ENCODE peak calls at places on chromosomes 12 and 14, in seven cellular contexts. One of them, this sample, is unnamed.

GRCh38 chr12:42213954-42214426 is 24.1 kb downstream of the YAF2 start:
- DNase-seq in foreskin fibroblast: peak
- DNase-seq in astrocyte of the cerebellum: peak
- DNase-seq in tibial artery: peak
- DNase-seq in lower lobe of right lung: peak
- DNase-seq in cardiac muscle cell: peak
- DNase-seq in cardiac fibroblast: peak
- DNase-seq in this sample: no peak

GRCh38 chr14:92654206-92654901 is 94.1 kb downstream of the LGMN start:
- DNase-seq in foreskin fibroblast: no peak
- DNase-seq in astrocyte of the cerebellum: no peak
- DNase-seq in tibial artery: no peak
- DNase-seq in lower lobe of right lung: no peak
- DNase-seq in cardiac muscle cell: no peak
- DNase-seq in cardiac fibroblast: no peak
- DNase-seq in this sample: no peak

GRCh38 chr14:85129907-85130306 is 400.0 kb upstream of the FLRT2 start:
- DNase-seq in foreskin fibroblast: no peak
- DNase-seq in astrocyte of the cerebellum: no peak
- DNase-seq in tibial artery: no peak
- DNase-seq in lower lobe of right lung: no peak
- DNase-seq in cardiac muscle cell: no peak
- DNase-seq in cardiac fibroblast: no peak
- DNase-seq in this sample: no peak

GRCh38 chr12:119180380-119181040 is 1.8 kb downstream of the HSPB8 start:
- DNase-seq in foreskin fibroblast: no peak
- DNase-seq in astrocyte of the cerebellum: no peak
- DNase-seq in tibial artery: peak
- DNase-seq in lower lobe of right lung: no peak
- DNase-seq in cardiac muscle cell: peak
- DNase-seq in cardiac fibroblast: peak
- DNase-seq in this sample: peak

GRCh38 chr12:111429760-111430417 is 24.2 kb downstream of the SH2B3 start:
- DNase-seq in foreskin fibroblast: no peak
- DNase-seq in astrocyte of the cerebellum: no peak
- DNase-seq in tibial artery: no peak
- DNase-seq in lower lobe of right lung: no peak
- DNase-seq in cardiac muscle cell: no peak
- DNase-seq in cardiac fibroblast: no peak
- DNase-seq in this sample: no peak

GRCh38 chr12:124381454-124382207 is 86.7 kb downstream of the RFLNA start:
- DNase-seq in foreskin fibroblast: no peak
- DNase-seq in astrocyte of the cerebellum: no peak
- DNase-seq in tibial artery: peak
- DNase-seq in lower lobe of right lung: peak
- DNase-seq in cardiac muscle cell: no peak
- DNase-seq in cardiac fibroblast: peak
- DNase-seq in this sample: peak

GRCh38 chr12:116675339-116676107 is 62.3 kb downstream of the SPRING1 start:
- DNase-seq in foreskin fibroblast: no peak
- DNase-seq in astrocyte of the cerebellum: no peak
- DNase-seq in tibial artery: no peak
- DNase-seq in lower lobe of right lung: no peak
- DNase-seq in cardiac muscle cell: no peak
- DNase-seq in cardiac fibroblast: no peak
- DNase-seq in this sample: no peak

GRCh38 chr12:108622921-108623514 is 10.7 kb downstream of the SELPLG start:
- DNase-seq in foreskin fibroblast: no peak
- DNase-seq in astrocyte of the cerebellum: no peak
- DNase-seq in tibial artery: no peak
- DNase-seq in lower lobe of right lung: peak
- DNase-seq in cardiac muscle cell: no peak
- DNase-seq in cardiac fibroblast: no peak
- DNase-seq in this sample: no peak

GRCh38 chr12:126952106-126953007 is 1314.6 kb upstream of the TMEM132C start:
- DNase-seq in foreskin fibroblast: no peak
- DNase-seq in astrocyte of the cerebellum: no peak
- DNase-seq in tibial artery: no peak
- DNase-seq in lower lobe of right lung: no peak
- DNase-seq in cardiac muscle cell: peak
- DNase-seq in cardiac fibroblast: no peak
- DNase-seq in this sample: no peak

GRCh38 chr12:85076688-85077430 is 40.7 kb downstream of the LRRIQ1 start:
- DNase-seq in foreskin fibroblast: peak
- DNase-seq in astrocyte of the cerebellum: peak
- DNase-seq in tibial artery: no peak
- DNase-seq in lower lobe of right lung: no peak
- DNase-seq in cardiac muscle cell: peak
- DNase-seq in cardiac fibroblast: peak
- DNase-seq in this sample: peak

GRCh38 chr12:28710882-28711281 is 438.2 kb upstream of the FAR2 start:
- DNase-seq in foreskin fibroblast: peak
- DNase-seq in astrocyte of the cerebellum: peak
- DNase-seq in tibial artery: no peak
- DNase-seq in lower lobe of right lung: no peak
- DNase-seq in cardiac muscle cell: no peak
- DNase-seq in cardiac fibroblast: peak
- DNase-seq in this sample: peak

GRCh38 chr14:91227183-91227628 is 17.3 kb downstream of the GPR68 start:
- DNase-seq in foreskin fibroblast: no peak
- DNase-seq in astrocyte of the cerebellum: no peak
- DNase-seq in tibial artery: no peak
- DNase-seq in lower lobe of right lung: no peak
- DNase-seq in cardiac muscle cell: no peak
- DNase-seq in cardiac fibroblast: no peak
- DNase-seq in this sample: no peak

GRCh38 chr12:131834798-131835615 is 6.8 kb downstream of the MMP17 start:
- DNase-seq in foreskin fibroblast: no peak
- DNase-seq in astrocyte of the cerebellum: no peak
- DNase-seq in tibial artery: no peak
- DNase-seq in lower lobe of right lung: no peak
- DNase-seq in cardiac muscle cell: no peak
- DNase-seq in cardiac fibroblast: no peak
- DNase-seq in this sample: no peak

GRCh38 chr14:99241314-99242035 is 30.5 kb downstream of the BCL11B start:
- DNase-seq in foreskin fibroblast: no peak
- DNase-seq in astrocyte of the cerebellum: no peak
- DNase-seq in tibial artery: no peak
- DNase-seq in lower lobe of right lung: no peak
- DNase-seq in cardiac muscle cell: no peak
- DNase-seq in cardiac fibroblast: no peak
- DNase-seq in this sample: no peak

GRCh38 chr12:95607642-95608041 is 56.4 kb upstream of the USP44 start:
- DNase-seq in foreskin fibroblast: no peak
- DNase-seq in astrocyte of the cerebellum: no peak
- DNase-seq in tibial artery: no peak
- DNase-seq in lower lobe of right lung: no peak
- DNase-seq in cardiac muscle cell: no peak
- DNase-seq in cardiac fibroblast: no peak
- DNase-seq in this sample: no peak

GRCh38 chr12:128660532-128661215 is 163.1 kb downstream of the SLC15A4 start:
- DNase-seq in foreskin fibroblast: no peak
- DNase-seq in astrocyte of the cerebellum: no peak
- DNase-seq in tibial artery: no peak
- DNase-seq in lower lobe of right lung: no peak
- DNase-seq in cardiac muscle cell: no peak
- DNase-seq in cardiac fibroblast: no peak
- DNase-seq in this sample: no peak

GRCh38 chr12:39958377-39958776 is 147.5 kb downstream of the SLC2A13 start:
- DNase-seq in foreskin fibroblast: no peak
- DNase-seq in astrocyte of the cerebellum: no peak
- DNase-seq in tibial artery: no peak
- DNase-seq in lower lobe of right lung: no peak
- DNase-seq in cardiac muscle cell: no peak
- DNase-seq in cardiac fibroblast: peak
- DNase-seq in this sample: no peak
- TF ChIP-seq CTCF in foreskin fibroblast: no peak
- TF ChIP-seq CTCF in astrocyte of the cerebellum: no peak
- TF ChIP-seq CTCF in tibial artery: no peak
- TF ChIP-seq CTCF in lower lobe of right lung: peak
- TF ChIP-seq CTCF in cardiac muscle cell: peak
- TF ChIP-seq CTCF in cardiac fibroblast: peak
- TF ChIP-seq CTCF in this sample: peak

GRCh38 chr12:106722854-106723253 is 51.6 kb upstream of the RIC8B start:
- DNase-seq in foreskin fibroblast: no peak
- DNase-seq in astrocyte of the cerebellum: no peak
- DNase-seq in tibial artery: no peak
- DNase-seq in lower lobe of right lung: no peak
- DNase-seq in cardiac muscle cell: peak
- DNase-seq in cardiac fibroblast: no peak
- DNase-seq in this sample: no peak
- H3K4me3 ChIP-seq in foreskin fibroblast: no peak
- H3K4me3 ChIP-seq in astrocyte of the cerebellum: no peak
- H3K4me3 ChIP-seq in tibial artery: no peak
- H3K4me3 ChIP-seq in lower lobe of right lung: no peak
- H3K4me3 ChIP-seq in cardiac muscle cell: no peak
- H3K4me3 ChIP-seq in cardiac fibroblast: no peak
- H3K4me3 ChIP-seq in this sample: no peak

GRCh38 chr14:54564071-54564798 is 2.7 kb upstream of the SAMD4A start:
- DNase-seq in foreskin fibroblast: no peak
- DNase-seq in astrocyte of the cerebellum: peak
- DNase-seq in tibial artery: no peak
- DNase-seq in lower lobe of right lung: no peak
- DNase-seq in cardiac muscle cell: peak
- DNase-seq in cardiac fibroblast: peak
- DNase-seq in this sample: peak

GRCh38 chr14:54566410-54567223 is at the start of gene SAMD4A:
- DNase-seq in foreskin fibroblast: peak
- DNase-seq in astrocyte of the cerebellum: peak
- DNase-seq in tibial artery: peak
- DNase-seq in lower lobe of right lung: peak
- DNase-seq in cardiac muscle cell: peak
- DNase-seq in cardiac fibroblast: peak
- DNase-seq in this sample: peak

GRCh38 chr14:54566152-54566409 is 847 bp upstream of the SAMD4A start:
- DNase-seq in foreskin fibroblast: no peak
- DNase-seq in astrocyte of the cerebellum: no peak
- DNase-seq in tibial artery: no peak
- DNase-seq in lower lobe of right lung: peak
- DNase-seq in cardiac muscle cell: no peak
- DNase-seq in cardiac fibroblast: no peak
- DNase-seq in this sample: no peak

GRCh38 chr14:54564799-54565235 is 2.1 kb upstream of the SAMD4A start:
- DNase-seq in foreskin fibroblast: peak
- DNase-seq in astrocyte of the cerebellum: peak
- DNase-seq in tibial artery: peak
- DNase-seq in lower lobe of right lung: no peak
- DNase-seq in cardiac muscle cell: no peak
- DNase-seq in cardiac fibroblast: peak
- DNase-seq in this sample: peak

DNA sequence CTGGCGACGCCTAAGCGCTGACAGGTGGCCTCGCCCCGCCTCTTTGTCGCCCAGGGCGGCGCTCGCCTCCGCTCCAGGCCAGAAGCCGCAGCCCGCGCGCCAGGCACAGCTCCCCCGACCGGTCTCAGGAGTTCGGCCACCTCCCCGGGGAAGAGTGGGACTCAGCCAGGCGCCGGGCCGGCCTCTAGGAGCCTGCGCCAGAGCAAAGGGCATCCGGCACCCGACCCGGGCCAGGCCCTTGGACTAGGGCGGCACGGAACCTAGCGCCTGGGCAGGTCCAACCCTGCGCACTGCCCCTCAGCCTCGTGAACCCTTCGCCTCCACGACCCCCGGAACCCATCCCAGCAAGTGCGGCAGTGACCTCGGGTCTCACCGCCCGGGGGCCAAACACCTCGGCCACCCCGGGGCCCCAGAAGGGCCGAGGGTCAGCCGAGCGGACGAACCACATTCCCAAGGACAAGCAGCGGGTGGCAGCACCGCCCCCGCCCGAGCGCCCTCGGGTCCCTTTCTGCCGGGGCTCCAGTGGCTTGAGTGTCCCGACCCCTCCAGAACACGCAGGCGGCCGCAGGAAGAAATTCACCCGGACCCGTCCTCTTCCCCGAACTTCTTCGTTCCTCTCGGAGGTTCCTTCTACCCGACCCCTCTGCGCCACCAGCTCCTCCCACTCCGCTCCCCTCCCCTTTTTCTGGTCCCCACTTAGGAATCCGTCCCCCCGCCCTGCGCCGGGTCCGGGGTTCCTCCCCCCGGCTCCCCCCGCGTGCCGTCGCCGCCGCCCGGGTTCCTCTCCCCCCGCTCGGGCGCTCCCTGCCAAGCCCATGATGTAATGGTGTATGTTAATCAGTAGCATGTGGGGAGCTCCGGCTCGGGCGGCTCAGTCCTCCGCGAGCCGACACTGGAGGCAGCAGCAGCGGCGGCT is 1.4 kb upstream of the SAMD4A start:
- DNase-seq in foreskin fibroblast: peak
- DNase-seq in astrocyte of the cerebellum: peak
- DNase-seq in tibial artery: peak
- DNase-seq in lower lobe of right lung: peak
- DNase-seq in cardiac muscle cell: peak
- DNase-seq in cardiac fibroblast: peak
- DNase-seq in this sample: peak
- TF ChIP-seq CTCF in foreskin fibroblast: no peak
- TF ChIP-seq CTCF in astrocyte of the cerebellum: no peak
- TF ChIP-seq CTCF in tibial artery: no peak
- TF ChIP-seq CTCF in lower lobe of right lung: peak
- TF ChIP-seq CTCF in cardiac muscle cell: peak
- TF ChIP-seq CTCF in cardiac fibroblast: no peak
- TF ChIP-seq CTCF in this sample: no peak

GRCh38 chr12:9607816-9608215 is at the start of gene KLRB1:
- DNase-seq in foreskin fibroblast: no peak
- DNase-seq in astrocyte of the cerebellum: no peak
- DNase-seq in tibial artery: no peak
- DNase-seq in lower lobe of right lung: no peak
- DNase-seq in cardiac muscle cell: no peak
- DNase-seq in cardiac fibroblast: no peak
- DNase-seq in this sample: no peak

GRCh38 chr12:9605490-9605889 is 2.2 kb downstream of the KLRB1 start:
- DNase-seq in foreskin fibroblast: no peak
- DNase-seq in astrocyte of the cerebellum: no peak
- DNase-seq in tibial artery: no peak
- DNase-seq in lower lobe of right lung: no peak
- DNase-seq in cardiac muscle cell: no peak
- DNase-seq in cardiac fibroblast: no peak
- DNase-seq in this sample: no peak

GRCh38 chr12:9604288-9604687 is 3.4 kb downstream of the KLRB1 start:
- DNase-seq in foreskin fibroblast: no peak
- DNase-seq in astrocyte of the cerebellum: no peak
- DNase-seq in tibial artery: no peak
- DNase-seq in lower lobe of right lung: no peak
- DNase-seq in cardiac muscle cell: no peak
- DNase-seq in cardiac fibroblast: no peak
- DNase-seq in this sample: no peak

GRCh38 chr12:9606736-9607372 is 862 bp downstream of the KLRB1 start:
- DNase-seq in foreskin fibroblast: no peak
- DNase-seq in astrocyte of the cerebellum: no peak
- DNase-seq in tibial artery: no peak
- DNase-seq in lower lobe of right lung: no peak
- DNase-seq in cardiac muscle cell: no peak
- DNase-seq in cardiac fibroblast: no peak
- DNase-seq in this sample: no peak

DNA sequence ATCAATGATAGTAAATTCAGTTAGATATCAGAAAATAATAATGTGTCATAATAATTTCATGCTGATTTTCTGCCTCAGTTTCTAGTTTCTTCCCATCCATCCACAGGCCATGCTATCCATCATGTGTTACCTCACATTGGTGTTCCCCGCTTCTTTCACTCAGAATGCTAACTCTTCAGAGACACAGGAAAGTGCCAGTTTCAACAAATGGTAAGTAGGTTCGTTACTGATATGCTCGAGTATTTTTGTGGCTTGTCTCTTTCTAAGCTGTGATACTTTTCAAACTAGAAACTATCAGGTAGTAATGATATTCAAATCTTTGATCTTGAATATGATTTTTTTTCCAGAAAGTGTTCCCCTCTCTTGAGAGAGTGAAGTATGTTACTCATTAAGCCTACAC is 1.5 kb downstream of the KLRB1 start:
- DNase-seq in foreskin fibroblast: no peak
- DNase-seq in astrocyte of the cerebellum: no peak
- DNase-seq in tibial artery: no peak
- DNase-seq in lower lobe of right lung: no peak
- DNase-seq in cardiac muscle cell: no peak
- DNase-seq in cardiac fibroblast: no peak
- DNase-seq in this sample: no peak
- H3K4me3 ChIP-seq in foreskin fibroblast: no peak
- H3K4me3 ChIP-seq in astrocyte of the cerebellum: no peak
- H3K4me3 ChIP-seq in tibial artery: no peak
- H3K4me3 ChIP-seq in lower lobe of right lung: peak
- H3K4me3 ChIP-seq in cardiac muscle cell: no peak
- H3K4me3 ChIP-seq in cardiac fibroblast: no peak
- H3K4me3 ChIP-seq in this sample: no peak

This sample was measured in bronchial epithelial cell.